ENCODE peak calls at places on chromosome 15, in nine cellular contexts. L, E, J, Z, T, K, H, Y and G are unnamed samples.

GRCh38 chr15:45122719-45123118 is 7.0 kb downstream of the DUOXA1 start:
- DNase-seq in L (no peak), E (no peak), J (no peak), Z (no peak), T (no peak), K (no peak), H (no peak), Y (no peak), G (no peak)

GRCh38 chr15:25930931-25931330 is 67.8 kb upstream of the ATP10A start:
- DNase-seq in L (no peak), E (no peak), J (no peak), Z (no peak), T (no peak), K (no peak), H (no peak), Y (no peak), G (no peak)

GRCh38 chr15:39574416-39574815 is 6.5 kb upstream of the THBS1 start:
- DNase-seq in L (no peak), E (no peak), J (no peak), Z (no peak), T (no peak), K (no peak), H (no peak), Y (no peak), G (no peak)

GRCh38 chr15:66842710-66843441 is 140.8 kb downstream of the SMAD6 start:
- DNase-seq in L (peak), E (peak), J (peak), Z (peak), T (peak), K (peak), H (peak), Y (peak), G (no peak)

GRCh38 chr15:60372223-60372622 is 25.6 kb downstream of the ANXA2 start:
- DNase-seq in L (no peak), E (no peak), J (no peak), Z (no peak), T (no peak), K (no peak), H (no peak), Y (no peak), G (no peak)

GRCh38 chr15:63879211-63879610 is 45.5 kb upstream of the HERC1 start:
- DNase-seq in L (no peak), E (peak), J (no peak), Z (no peak), T (no peak), K (no peak), H (no peak), Y (no peak), G (no peak)

GRCh38 chr15:56871180-56871579 is 47.3 kb upstream of the TCF12 start:
- DNase-seq in L (peak), E (peak), J (no peak), Z (no peak), T (peak), K (no peak), H (peak), Y (no peak), G (no peak)

GRCh38 chr15:57728436-57728835 is 21.9 kb downstream of the POLR2M start:
- DNase-seq in L (no peak), E (no peak), J (no peak), Z (no peak), T (no peak), K (peak), H (no peak), Y (no peak), G (no peak)

GRCh38 chr15:30913761-30914160 is 10.0 kb downstream of the FAN1 start:
- DNase-seq in L (no peak), E (no peak), J (no peak), Z (no peak), T (no peak), K (no peak), H (no peak), Y (no peak), G (no peak)

GRCh38 chr15:67865331-67865730 is 25.5 kb upstream of the RNU6-1 start:
- DNase-seq in L (no peak), E (no peak), J (no peak), Z (no peak), T (peak), K (no peak), H (no peak), Y (no peak), G (no peak)

GRCh38 chr15:85026304-85027032 is 44.8 kb downstream of the PDE8A start:
- DNase-seq in L (no peak), E (no peak), J (no peak), Z (no peak), T (no peak), K (no peak), H (no peak), Y (no peak), G (no peak)

GRCh38 chr15:91132079-91132478 is 32.0 kb downstream of the SV2B start:
- DNase-seq in L (no peak), E (no peak), J (no peak), Z (no peak), T (no peak), K (no peak), H (no peak), Y (no peak), G (no peak)

GRCh38 chr15:38876211-38876610 is 311.6 kb upstream of the RASGRP1 start:
- DNase-seq in L (no peak), E (no peak), J (no peak), Z (no peak), T (no peak), K (no peak), H (no peak), Y (no peak), G (no peak)

GRCh38 chr15:60392601-60392985 is 5.2 kb downstream of the ANXA2 start:
- DNase-seq in L (peak), E (peak), J (no peak), Z (peak), T (peak), K (no peak), H (peak), Y (no peak), G (no peak)

GRCh38 chr15:59688383-59688887 is 685 bp downstream of the BNIP2 start:
- DNase-seq in L (peak), E (peak), J (no peak), Z (no peak), T (peak), K (no peak), H (peak), Y (no peak), G (no peak)

GRCh38 chr15:90585863-90586262 is 56.1 kb downstream of the CRTC3 start:
- DNase-seq in L (no peak), E (no peak), J (no peak), Z (no peak), T (peak), K (no peak), H (peak), Y (no peak), G (no peak)

GRCh38 chr15:34304613-34305012 is 33.0 kb downstream of the SLC12A6 start:
- DNase-seq in L (no peak), E (no peak), J (no peak), Z (no peak), T (peak), K (no peak), H (peak), Y (no peak), G (no peak)

GRCh38 chr15:36527512-36528162 is 51.8 kb upstream of the CDIN1 start:
- DNase-seq in L (no peak), E (peak), J (no peak), Z (no peak), T (peak), K (no peak), H (no peak), Y (no peak), G (no peak)

GRCh38 chr15:66883322-66883911 is 181.4 kb downstream of the SMAD6 start:
- DNase-seq in L (peak), E (peak), J (no peak), Z (peak), T (peak), K (peak), H (peak), Y (no peak), G (peak)

GRCh38 chr15:88440021-88440420 is 27.2 kb downstream of the MRPL46 start:
- DNase-seq in L (no peak), E (no peak), J (no peak), Z (no peak), T (peak), K (no peak), H (peak), Y (no peak), G (no peak)

GRCh38 chr15:89664951-89665350 is 9.7 kb upstream of the KIF7 start:
- DNase-seq in L (no peak), E (no peak), J (no peak), Z (no peak), T (no peak), K (no peak), H (no peak), Y (no peak), G (no peak)

GRCh38 chr15:31365032-31365654 is 38.5 kb downstream of the KLF13 start:
- DNase-seq in L (no peak), E (no peak), J (no peak), Z (no peak), T (no peak), K (no peak), H (no peak), Y (peak), G (no peak)

GRCh38 chr15:48905216-48905615 is 27.3 kb downstream of the EID1 start:
- DNase-seq in L (no peak), E (no peak), J (no peak), Z (no peak), T (no peak), K (no peak), H (no peak), Y (no peak), G (no peak)

GRCh38 chr15:94674251-94674650 is 442.9 kb downstream of the MCTP2 start:
- DNase-seq in L (no peak), E (no peak), J (peak), Z (no peak), T (peak), K (no peak), H (no peak), Y (no peak), G (no peak)

GRCh38 chr15:101295607-101296225 is 668 bp upstream of the SNRPA1 start:
- DNase-seq in L (no peak), E (no peak), J (peak), Z (peak), T (peak), K (no peak), H (peak), Y (peak), G (no peak)

GRCh38 chr15:101112336-101113113 is 139.3 kb downstream of the CHSY1 start:
- DNase-seq in L (no peak), E (no peak), J (no peak), Z (no peak), T (no peak), K (no peak), H (no peak), Y (peak), G (no peak)

GRCh38 chr15:42091753-42092665 is 2.4 kb downstream of the PLA2G4D start:
- DNase-seq in L (no peak), E (peak), J (no peak), Z (no peak), T (no peak), K (no peak), H (no peak), Y (no peak), G (no peak)

GRCh38 chr15:50135123-50135541 is 16.1 kb upstream of the ATP8B4 start:
- DNase-seq in L (peak), E (no peak), J (no peak), Z (no peak), T (peak), K (no peak), H (peak), Y (no peak), G (no peak)

GRCh38 chr15:39747326-39747725 is 35.3 kb downstream of the FSIP1 start:
- DNase-seq in L (no peak), E (no peak), J (no peak), Z (no peak), T (peak), K (no peak), H (peak), Y (no peak), G (no peak)

GRCh38 chr15:53203454-53203853 is 413.3 kb upstream of the ONECUT1 start:
- DNase-seq in L (no peak), E (no peak), J (no peak), Z (no peak), T (no peak), K (no peak), H (no peak), Y (no peak), G (no peak)

GRCh38 chr15:99386429-99386828 is 135.1 kb downstream of the LRRC28 start:
- DNase-seq in L (no peak), E (no peak), J (no peak), Z (no peak), T (no peak), K (no peak), H (no peak), Y (no peak), G (no peak)

GRCh38 chr15:68469162-68470048 is 37.4 kb upstream of the ITGA11 start:
- DNase-seq in L (no peak), E (no peak), J (no peak), Z (no peak), T (peak), K (no peak), H (no peak), Y (no peak), G (no peak)

GRCh38 chr15:42063122-42063848 is 31.1 kb downstream of the PLA2G4D start:
- DNase-seq in L (no peak), E (no peak), J (no peak), Z (no peak), T (no peak), K (no peak), H (no peak), Y (no peak), G (no peak)

GRCh38 chr15:68610825-68611224 is 32.0 kb downstream of the CORO2B start:
- DNase-seq in L (no peak), E (no peak), J (no peak), Z (no peak), T (no peak), K (no peak), H (no peak), Y (no peak), G (no peak)

GRCh38 chr15:29024681-29025080 is 138.9 kb downstream of the APBA2 start:
- DNase-seq in L (no peak), E (no peak), J (no peak), Z (no peak), T (no peak), K (no peak), H (no peak), Y (no peak), G (no peak)

GRCh38 chr15:56243117-56243773 is 434 bp downstream of the RFX7 start:
- DNase-seq in L (peak), E (peak), J (peak), Z (peak), T (peak), K (peak), H (no peak), Y (peak), G (no peak)

GRCh38 chr15:49103676-49104075 is 51.7 kb downstream of the COPS2 start:
- DNase-seq in L (no peak), E (no peak), J (no peak), Z (no peak), T (no peak), K (no peak), H (no peak), Y (no peak), G (no peak)

GRCh38 chr15:78979456-78980320 is 34.8 kb upstream of the CTSH start:
- DNase-seq in L (peak), E (peak), J (peak), Z (peak), T (peak), K (peak), H (peak), Y (no peak), G (no peak)

GRCh38 chr15:39598958-39599845 is 18.3 kb downstream of the THBS1 start:
- DNase-seq in L (no peak), E (no peak), J (no peak), Z (no peak), T (no peak), K (no peak), H (no peak), Y (no peak), G (no peak)

GRCh38 chr15:71532994-71533393 is 277.4 kb upstream of the NR2E3 start:
- DNase-seq in L (peak), E (peak), J (no peak), Z (no peak), T (no peak), K (no peak), H (peak), Y (no peak), G (no peak)
- TF ChIP-seq CTCF in L (peak), E (peak), J (peak), Z (peak), T (peak), K (no peak), H (peak), Y (no peak), G (peak)

GRCh38 chr15:74782596-74783071 is 754 bp downstream of the CSK start:
- DNase-seq in L (no peak), E (no peak), J (no peak), Z (no peak), T (no peak), K (no peak), H (no peak), Y (peak), G (no peak)
- H3K27ac ChIP-seq in L (peak), E (no peak), J (peak), Z (peak), T (no peak), K (peak), H (no peak), Y (peak), G (peak)

DNA sequence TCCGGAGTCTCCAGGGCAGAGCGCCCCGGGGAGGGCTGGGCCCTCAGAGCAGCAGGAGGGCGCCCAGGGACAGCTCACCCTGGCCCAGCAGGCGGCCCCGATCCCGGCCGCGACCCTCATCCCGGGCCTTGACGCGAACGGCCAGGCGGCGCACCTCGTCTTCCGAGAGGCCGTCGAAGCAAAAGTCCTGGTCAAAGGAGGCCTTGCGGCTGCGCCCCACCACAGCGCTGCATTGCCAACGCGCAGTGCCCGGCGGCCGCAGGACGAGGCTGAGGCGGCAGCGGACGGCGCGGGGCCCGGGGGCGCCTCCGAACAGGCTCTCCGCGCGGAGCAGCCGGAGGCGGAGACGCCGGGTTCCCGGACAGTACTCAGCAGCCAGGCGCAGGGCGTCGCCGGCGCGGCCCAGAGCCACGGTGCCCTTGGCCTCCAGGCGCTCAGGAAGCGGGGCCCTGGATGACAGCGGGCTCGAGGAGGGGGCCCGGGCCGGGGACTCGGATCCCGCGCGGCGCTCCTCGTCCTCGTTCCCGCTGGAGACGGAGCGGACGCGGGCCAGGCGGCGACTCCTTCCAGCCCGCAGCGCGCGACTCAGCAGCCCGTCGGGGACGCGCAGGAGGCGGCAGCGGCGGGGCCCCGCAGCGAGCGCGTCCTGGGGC is 1.1 kb downstream of the C2CD4B start:
- DNase-seq in L (no peak), E (peak), J (peak), Z (peak), T (no peak), K (no peak), H (no peak), Y (peak), G (no peak)
- H3K4me3 ChIP-seq in L (peak), E (peak), J (peak), Z (peak), T (no peak), K (peak), H (no peak), Y (peak), G (peak)

DNA sequence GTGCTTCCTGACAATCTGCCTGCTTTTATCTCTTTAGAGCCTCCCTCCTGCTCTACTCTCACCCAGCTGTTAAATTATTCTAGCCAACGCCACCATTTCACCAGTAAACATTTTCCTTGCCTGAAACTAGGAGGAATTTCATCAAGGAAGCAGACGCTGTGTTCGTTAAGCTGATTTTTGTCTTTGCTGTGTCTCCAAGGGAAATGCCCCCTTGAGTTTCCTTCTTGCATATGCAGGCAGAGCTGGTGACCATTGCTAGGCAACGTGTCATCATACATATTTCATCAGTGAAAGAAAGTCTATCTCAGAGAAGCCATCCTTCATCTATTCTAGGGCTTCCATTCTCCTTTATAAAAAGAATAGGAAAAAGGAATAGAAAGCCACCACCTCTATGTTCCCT is 87.0 kb upstream of the ST8SIA2 start:
- DNase-seq in L (peak), E (peak), J (no peak), Z (no peak), T (no peak), K (peak), H (peak), Y (no peak), G (no peak)
- TF ChIP-seq CTCF in L (no peak), E (peak), J (no peak), Z (no peak), T (no peak), K (no peak), H (peak), Y (no peak), G (no peak)

GRCh38 chr15:43509002-43509922 is 8.1 kb upstream of the MAP1A start:
- DNase-seq in L (no peak), E (peak), J (no peak), Z (no peak), T (no peak), K (peak), H (no peak), Y (no peak), G (no peak)
- H3K27ac ChIP-seq in L (peak), E (peak), J (peak), Z (peak), T (no peak), K (peak), H (peak), Y (peak), G (peak)

DNA sequence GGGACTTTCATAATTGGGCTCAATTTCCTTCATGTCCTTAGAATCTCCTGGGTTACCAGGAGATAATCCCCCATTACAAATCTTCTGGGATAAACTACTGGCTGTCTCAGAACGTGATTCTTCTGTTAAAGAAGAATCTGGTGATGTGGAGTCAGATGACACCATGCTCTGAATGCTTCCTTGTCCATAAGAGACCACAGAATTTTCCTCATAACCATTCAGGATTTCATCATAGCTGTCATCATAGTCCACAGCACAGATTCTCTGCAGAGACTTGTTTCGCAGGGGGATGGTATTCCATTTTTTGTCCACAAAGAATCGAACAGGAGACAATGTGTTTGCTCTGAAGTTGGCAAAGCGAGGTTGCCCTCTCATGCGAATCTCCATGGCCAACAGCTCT is 109.8 kb upstream of the TSPAN3 start:
- DNase-seq in L (no peak), E (no peak), J (no peak), Z (no peak), T (no peak), K (no peak), H (no peak), Y (no peak), G (no peak)
- H3K4me3 ChIP-seq in L (no peak), E (no peak), J (no peak), Z (no peak), T (no peak), K (no peak), H (no peak), Y (no peak), G (no peak)

GRCh38 chr15:69762373-69763148 is 309.9 kb downstream of the RPLP1 start:
- DNase-seq in L (no peak), E (peak), J (no peak), Z (no peak), T (no peak), K (no peak), H (no peak), Y (no peak), G (no peak)
- TF ChIP-seq CTCF in L (peak), E (peak), J (no peak), Z (no peak), T (no peak), K (no peak), H (peak), Y (no peak), G (no peak)

GRCh38 chr15:87099916-87100315 is 1020.2 kb downstream of the AGBL1 start:
- DNase-seq in L (no peak), E (no peak), J (no peak), Z (no peak), T (no peak), K (no peak), H (no peak), Y (no peak), G (no peak)
- H3K27ac ChIP-seq in L (no peak), E (no peak), J (no peak), Z (no peak), T (no peak), K (no peak), H (no peak), Y (no peak), G (no peak)